ENCODE peak calls at places on chromosome 6, in seven cellular contexts. I, F, Y, D, J, L and O are unnamed samples.

GRCh38 chr6:133368664-133369063 is 127.5 kb downstream of the EYA4 start:
- DNase-seq in D (no peak), F (no peak), I (no peak), Y (no peak), J (no peak), L (no peak), O (no peak)

GRCh38 chr6:73521351-73522254 is 771 bp upstream of the EEF1A1 start:
- DNase-seq in I (no peak), Y (peak), L (no peak), F (peak), D (peak), J (no peak), O (peak)

GRCh38 chr6:117508450-117508971 is 26.0 kb downstream of the DCBLD1 start:
- DNase-seq in I (no peak), F (no peak), D (no peak), J (no peak), Y (no peak), L (no peak), O (no peak)

GRCh38 chr6:27836783-27837635 is 75.2 kb downstream of the OR2B2 start:
- DNase-seq in F (peak), D (peak), I (peak), Y (peak), J (no peak), L (peak), O (peak)

GRCh38 chr6:16776394-16777017 is 15.2 kb upstream of the ATXN1 start:
- DNase-seq in L (no peak), Y (peak), I (no peak), J (no peak), F (no peak), D (peak), O (peak)

GRCh38 chr6:4320860-4321259 is 185.5 kb upstream of the ECI2 start:
- DNase-seq in L (no peak), F (no peak), D (no peak), I (no peak), J (no peak), Y (no peak), O (peak)

GRCh38 chr6:29576056-29576455 is 8.9 kb upstream of the OR2H2 start:
- DNase-seq in I (no peak), L (no peak), F (no peak), D (no peak), J (no peak), Y (no peak), O (no peak)

GRCh38 chr6:138416201-138416600 is 12.2 kb downstream of the HEBP2 start:
- DNase-seq in L (no peak), Y (no peak), J (no peak), D (no peak), I (no peak), F (no peak), O (no peak)

GRCh38 chr6:169253745-169254238 is at the start of gene THBS2:
- DNase-seq in I (no peak), Y (peak), L (no peak), D (no peak), J (no peak), F (peak), O (peak)

DNA sequence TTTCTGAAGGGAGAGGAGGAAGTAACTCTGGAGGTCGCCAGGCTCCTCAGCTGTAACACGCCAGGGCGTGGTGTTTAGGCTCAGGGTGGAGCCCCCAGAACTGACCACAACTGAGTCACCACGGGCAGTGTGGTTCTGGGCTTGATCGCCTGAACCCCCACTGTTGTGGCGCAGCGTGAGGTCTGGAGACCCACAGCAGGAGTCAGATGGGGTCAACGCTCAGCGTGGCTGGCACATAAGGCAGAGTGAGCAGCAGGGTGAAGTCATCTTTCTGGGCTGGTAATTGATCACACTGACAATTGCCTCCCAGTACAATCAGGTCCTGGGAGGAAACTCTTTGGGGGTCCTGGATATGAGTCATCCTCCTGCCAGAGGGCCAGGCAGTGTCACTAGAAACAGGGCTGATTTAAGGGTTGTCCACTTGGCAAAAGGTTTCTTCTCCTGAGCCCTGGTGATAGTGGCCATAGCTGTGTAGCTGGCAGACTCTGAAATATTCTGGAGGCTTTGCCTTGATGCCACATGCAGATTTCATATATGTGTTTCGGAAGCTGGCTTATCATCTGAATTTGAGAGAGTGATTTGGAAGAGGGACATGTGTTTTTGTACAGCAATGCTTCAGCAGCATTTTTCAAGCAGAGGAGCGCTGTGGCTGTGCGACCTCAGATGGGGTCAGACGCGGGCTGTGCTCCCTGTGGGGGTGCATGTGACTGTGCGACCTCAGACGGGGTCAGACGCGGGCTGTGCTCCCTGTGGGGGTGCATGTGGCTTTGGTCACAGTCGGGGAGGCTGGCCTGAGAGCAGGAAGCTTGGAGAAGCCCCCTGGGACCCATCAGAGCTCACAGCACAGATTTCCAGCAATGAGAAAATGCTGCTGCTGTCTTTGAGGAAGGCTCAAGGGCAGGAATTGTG is 50.0 kb downstream of the SYNJ2 start:
- DNase-seq in J (peak), L (peak), F (peak), D (no peak), Y (no peak), I (peak), O (peak)
- H3K4me3 ChIP-seq in J (no peak), L (no peak), F (no peak), D (no peak), Y (no peak), I (no peak), O (no peak)

DNA sequence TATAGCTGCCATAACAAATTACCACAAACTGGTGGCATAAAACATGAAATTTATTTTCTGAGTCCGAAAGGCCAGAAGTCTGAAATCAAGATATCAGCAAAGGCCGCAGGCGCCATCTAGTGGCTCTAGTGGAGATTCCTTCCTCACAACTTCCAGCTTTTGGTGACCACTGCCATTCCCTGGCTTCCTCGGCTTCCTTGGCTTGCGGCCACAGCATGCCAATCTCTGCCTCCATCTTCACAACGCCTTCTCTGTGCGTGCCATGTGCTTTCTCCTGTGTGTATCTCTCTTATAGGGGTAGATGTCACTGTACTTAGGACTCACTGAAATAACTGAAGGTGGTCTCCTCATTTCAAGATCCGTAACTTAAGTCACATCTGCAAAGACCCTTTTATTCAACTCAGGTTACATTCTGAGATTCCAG is 5.4 kb upstream of the PLAGL1 start:
- DNase-seq in F (peak), I (peak), Y (peak), J (no peak), L (peak), D (peak), O (peak)
- TF ChIP-seq CTCF in F (peak), I (peak), Y (peak), J (peak), L (peak), D (peak), O (peak)

DNA sequence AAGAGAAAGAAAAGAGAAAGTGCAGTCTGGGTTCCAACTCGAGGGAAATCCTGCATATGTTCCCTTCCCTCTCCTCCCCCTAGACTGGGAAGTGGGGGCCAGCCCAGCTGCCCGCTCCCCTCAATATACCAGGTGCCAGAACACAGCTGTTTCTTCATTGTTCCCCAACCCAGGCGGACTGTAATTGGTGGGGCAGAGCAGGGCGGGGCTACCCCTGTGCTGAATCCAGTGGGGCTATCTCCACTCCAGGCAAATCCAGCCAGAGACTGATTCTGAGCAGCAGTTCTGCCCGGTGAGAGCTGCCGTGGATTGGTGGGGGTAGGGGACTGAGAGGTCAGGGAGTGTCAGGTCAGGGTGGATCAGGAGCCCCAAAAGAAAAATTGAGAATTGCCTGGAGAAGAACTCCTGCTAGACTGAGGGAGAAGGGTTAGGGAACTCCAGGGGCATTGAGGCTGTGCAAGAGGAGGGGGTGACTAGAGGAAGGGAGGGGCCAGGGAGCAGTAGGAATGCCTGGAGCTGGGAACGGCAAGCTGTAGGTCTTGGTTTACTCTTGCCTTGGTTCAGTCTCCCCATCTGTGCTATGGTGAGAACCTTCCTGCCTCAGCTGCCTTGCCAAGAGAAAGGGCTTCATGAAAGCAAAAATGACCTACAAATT is at the start of gene MYMX:
- DNase-seq in Y (peak), J (no peak), D (no peak), F (no peak), I (peak), L (no peak), O (no peak)
- H3K4me3 ChIP-seq in Y (peak), J (no peak), D (no peak), F (no peak), I (peak), L (no peak), O (no peak)

DNA sequence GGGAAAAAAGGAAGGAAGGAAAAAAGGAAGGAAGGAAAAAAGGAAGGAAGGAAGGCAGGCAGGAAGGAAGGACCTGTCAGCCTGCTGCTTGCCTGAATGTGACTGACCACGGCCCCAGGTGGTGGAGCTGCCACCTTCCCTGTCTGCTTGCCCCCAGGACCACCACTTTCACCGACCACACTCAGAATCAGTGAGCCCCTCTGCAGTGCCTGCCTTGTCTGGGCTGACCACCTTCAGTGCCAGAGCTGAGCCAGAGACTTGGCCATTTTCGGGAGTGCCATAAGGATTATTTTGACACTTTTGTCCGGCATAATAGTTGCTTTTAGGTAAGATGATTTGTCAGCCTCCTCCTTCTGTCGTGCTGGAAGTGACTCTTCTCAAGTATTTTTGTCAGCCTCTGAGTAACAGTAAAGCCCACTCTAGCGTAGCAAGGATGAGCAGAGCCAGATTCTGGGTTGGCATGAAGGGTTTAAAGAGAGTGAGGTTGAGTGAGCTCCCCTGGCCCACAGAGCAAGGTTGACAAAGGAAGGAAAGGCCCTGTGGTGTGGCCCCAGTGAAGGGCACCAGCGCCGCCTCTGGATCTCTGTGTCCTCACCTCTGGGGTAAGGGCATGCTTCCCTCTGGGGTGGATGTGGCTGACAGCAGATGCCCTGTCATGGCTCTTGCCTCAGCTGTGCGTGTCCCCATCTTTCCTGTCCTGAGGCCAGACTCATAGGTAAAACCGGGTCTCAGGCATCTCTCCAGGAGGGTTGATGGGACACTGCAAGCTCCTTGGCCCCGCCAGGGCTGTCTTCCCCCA is 214.7 kb upstream of the FOXQ1 start:
- DNase-seq in L (no peak), F (no peak), D (no peak), I (no peak), J (no peak), Y (no peak), O (no peak)
- TF ChIP-seq CTCF in L (no peak), F (no peak), D (no peak), I (no peak), J (no peak), Y (peak), O (no peak)

GRCh38 chr6:98823845-98824162 is 10.6 kb upstream of the POU3F2 start:
- DNase-seq in I (no peak), J (no peak), Y (peak), D (no peak), L (no peak), F (no peak), O (no peak)
- H3K4me3 ChIP-seq in I (no peak), J (no peak), Y (peak), D (peak), L (no peak), F (no peak), O (no peak)

DNA sequence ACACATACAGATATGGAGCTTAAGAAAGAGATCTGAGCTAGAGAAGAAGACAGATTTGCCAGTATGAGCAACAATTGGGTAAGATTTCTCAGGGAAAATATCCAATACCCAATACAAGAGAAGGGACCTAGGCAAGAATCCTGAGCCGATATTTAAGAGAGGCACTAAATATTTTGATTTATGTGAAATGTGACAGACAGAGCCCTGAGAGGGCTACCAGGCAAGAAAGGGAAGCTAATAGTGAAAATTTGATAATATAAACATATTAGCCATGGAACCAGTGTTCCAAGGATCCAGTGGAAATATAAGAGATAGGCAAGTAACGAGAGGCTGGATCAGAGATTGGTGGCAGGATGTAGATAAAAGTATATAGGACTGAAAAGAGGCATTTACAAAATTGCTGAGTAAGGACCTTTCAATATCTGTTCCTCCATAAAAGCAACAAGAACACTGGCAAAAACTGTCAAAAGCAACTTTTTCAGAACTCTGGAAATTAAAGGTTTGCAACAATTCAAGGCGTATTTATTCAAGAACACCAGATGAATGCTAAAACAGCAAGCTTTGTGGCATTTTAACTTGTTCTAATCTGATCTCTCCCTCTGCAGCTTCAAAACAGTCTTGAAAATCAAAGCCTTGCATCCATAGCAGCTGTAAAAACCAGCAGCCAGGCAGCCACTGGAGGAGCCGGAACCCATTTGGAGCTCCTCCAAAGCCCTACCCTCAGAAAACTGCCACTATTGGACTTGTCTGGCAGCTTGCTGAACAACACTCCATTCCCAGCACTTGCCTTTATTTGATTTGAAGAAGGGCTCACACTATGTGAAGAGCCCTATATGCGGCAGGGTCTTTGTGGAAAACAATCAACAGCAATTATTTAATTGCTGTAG is 58.8 kb downstream of the REV3L start:
- DNase-seq in Y (no peak), F (no peak), L (peak), D (peak), J (no peak), I (peak), O (peak)
- TF ChIP-seq CTCF in Y (no peak), F (no peak), L (no peak), D (no peak), J (no peak), I (peak), O (no peak)

GRCh38 chr6:52498538-52499017 is 78.3 kb downstream of the TRAM2 start:
- DNase-seq in F (no peak), I (no peak), Y (no peak), L (no peak), D (no peak), J (no peak), O (no peak)
- H3K4me3 ChIP-seq in F (no peak), I (no peak), Y (no peak), L (no peak), D (no peak), J (no peak), O (no peak)

GRCh38 chr6:52050051-52050405 is 37.4 kb downstream of the PKHD1 start:
- DNase-seq in Y (no peak), J (no peak), L (no peak), I (no peak), D (no peak), F (no peak), O (no peak)

GRCh38 chr6:52046456-52046855 is 41.0 kb downstream of the PKHD1 start:
- DNase-seq in J (no peak), F (no peak), Y (no peak), L (no peak), D (no peak), I (no peak), O (no peak)

GRCh38 chr6:52053038-52053704 is 34.2 kb downstream of the PKHD1 start:
- DNase-seq in L (no peak), J (no peak), D (no peak), Y (no peak), I (no peak), F (no peak), O (no peak)

GRCh38 chr6:52045033-52045432 is 42.4 kb downstream of the PKHD1 start:
- DNase-seq in L (no peak), F (no peak), D (no peak), J (no peak), Y (no peak), I (no peak), O (no peak)

DNA sequence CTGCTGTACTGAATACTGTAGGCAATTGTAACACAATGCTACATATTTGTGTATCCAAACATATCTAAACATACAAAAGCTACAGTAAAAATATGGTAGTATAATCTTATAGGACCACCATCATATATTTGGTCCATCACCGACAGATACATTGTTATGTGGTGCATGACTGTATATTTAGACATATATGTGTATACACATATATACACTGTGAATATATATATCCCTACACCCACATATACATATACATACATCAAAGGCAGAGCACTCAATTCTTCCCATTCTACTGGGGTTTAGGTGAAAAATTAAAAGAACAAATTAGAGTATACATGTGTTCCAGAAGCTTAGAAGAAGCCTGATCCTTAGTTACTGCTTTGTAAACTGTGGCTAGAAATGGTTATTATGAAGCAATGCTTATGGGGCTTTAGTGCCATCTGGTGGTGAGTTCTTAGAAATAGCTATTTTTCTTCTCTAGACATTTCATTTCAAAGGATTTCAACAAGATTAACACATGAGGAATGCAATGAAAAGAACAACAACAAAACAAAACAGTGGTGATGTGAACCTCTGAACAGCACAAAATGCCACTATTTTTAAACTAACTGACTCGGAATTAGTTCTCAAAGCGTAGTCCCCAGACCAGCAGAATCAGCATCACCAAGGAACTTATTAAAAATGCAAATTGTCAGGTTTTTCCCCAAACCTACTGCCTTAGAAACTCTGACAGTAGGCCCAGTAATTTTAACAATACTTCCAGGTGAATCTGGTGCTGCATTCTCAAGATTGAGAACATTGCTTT is 38.0 kb downstream of the PKHD1 start:
- DNase-seq in I (no peak), J (no peak), L (no peak), D (no peak), Y (peak), F (no peak), O (peak)
- TF ChIP-seq CTCF in I (no peak), J (peak), L (peak), D (no peak), Y (peak), F (no peak), O (peak)

GRCh38 chr6:52598123-52598823 is 21.4 kb upstream of the TRAM2 start:
- DNase-seq in F (peak), D (peak), Y (peak), J (no peak), L (peak), I (peak), O (peak)
- H3K4me3 ChIP-seq in F (peak), D (no peak), Y (no peak), J (no peak), L (no peak), I (no peak), O (peak)

DNA sequence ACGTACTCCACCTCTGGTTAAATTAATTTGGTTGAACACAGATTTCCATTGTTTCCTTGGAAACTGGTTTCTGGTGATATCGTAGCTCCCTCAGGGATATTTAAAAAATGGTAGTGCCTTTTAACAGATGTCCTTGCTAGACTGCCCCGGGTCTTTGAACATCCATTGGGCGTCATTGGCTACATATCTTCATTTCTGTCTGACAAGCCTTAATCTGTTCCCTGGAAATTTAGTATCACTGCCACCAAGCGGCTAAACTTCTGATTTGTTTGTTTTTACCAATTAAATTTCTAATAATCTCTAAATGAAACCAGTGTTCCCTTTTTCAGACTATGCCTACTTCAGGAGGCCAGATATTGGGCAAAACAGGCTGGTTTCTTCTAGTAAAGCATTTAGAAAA is 249.3 kb downstream of the ZFAND3 start:
- DNase-seq in F (no peak), Y (no peak), L (no peak), I (no peak), D (no peak), J (no peak), O (peak)
- TF ChIP-seq CTCF in F (no peak), Y (peak), L (no peak), I (no peak), D (no peak), J (no peak), O (peak)